ENCODE peak calls at places on chromosomes 12 and 14, in ten cellular contexts. Y is H7, C is HT-29, B is neural progenitor cell, L is NCI-H1436 treated with DMSO at 0.1 percent for 48 hours, P is brain microvascular endothelial cell, U is dermis microvascular lymphatic vessel endothelial cell, A is T-helper 1 cell, D is AG08396, O is germinal center. V is an unnamed sample.

GRCh38 chr12:56300644-56301464 is 724 bp upstream of the CS start:
- DNase-seq in D (no peak), A (no peak), Y (no peak), L (no peak), P (no peak), U (no peak), C (no peak), O (no peak), B (peak), V (no peak)

GRCh38 chr12:92439397-92439779 is 263.4 kb upstream of the PLEKHG7 start:
- DNase-seq in D (peak), L (no peak), A (no peak), O (no peak), U (no peak), P (peak), B (no peak), C (peak), Y (no peak), V (no peak)

GRCh38 chr14:90579816-90580215 is 183.0 kb downstream of the CALM1 start:
- DNase-seq in Y (no peak), D (no peak), C (no peak), L (no peak), A (no peak), O (no peak), P (no peak), B (no peak), U (no peak), V (no peak)

GRCh38 chr12:115760231-115760630 is 517.3 kb downstream of the MED13L start:
- DNase-seq in P (no peak), L (no peak), U (no peak), A (no peak), C (no peak), D (no peak), O (no peak), Y (no peak), B (no peak), V (no peak)

GRCh38 chr12:753401-754237 is 1.2 kb downstream of the WNK1 start:
- DNase-seq in Y (peak), L (no peak), O (peak), C (peak), A (peak), U (peak), B (peak), D (peak), P (no peak), V (peak)

GRCh38 chr12:67193705-67194104 is 75.5 kb upstream of the CAND1 start:
- DNase-seq in D (peak), Y (peak), L (no peak), A (no peak), O (no peak), B (peak), C (peak), P (peak), U (peak), V (peak)

GRCh38 chr12:121626853-121627623 is 708 bp downstream of the ORAI1 start:
- DNase-seq in C (peak), A (peak), Y (peak), L (no peak), D (peak), O (peak), B (peak), U (peak), P (peak), V (peak)

GRCh38 chr14:80607430-80608200 is 333.9 kb downstream of the CEP128 start:
- DNase-seq in O (no peak), P (no peak), C (no peak), Y (no peak), L (no peak), D (no peak), U (peak), A (no peak), B (no peak), V (peak)

GRCh38 chr12:52691076-52691764 is 11.0 kb upstream of the KRT1 start:
- DNase-seq in O (peak), D (no peak), L (no peak), Y (peak), P (no peak), U (no peak), C (no peak), B (peak), A (peak), V (peak)

GRCh38 chr14:47442206-47442605 is 233.2 kb downstream of the MDGA2 start:
- DNase-seq in U (no peak), Y (peak), C (peak), A (no peak), D (no peak), O (no peak), L (no peak), B (peak), P (peak), V (peak)

GRCh38 chr12:6124411-6125151 is at the start of gene VWF:
- DNase-seq in L (no peak), D (no peak), U (peak), C (no peak), Y (no peak), P (no peak), O (no peak), B (peak), A (no peak), V (peak)

GRCh38 chr12:124898200-124898950 is 16.1 kb downstream of the UBC start:
- DNase-seq in U (peak), D (peak), Y (peak), A (peak), C (peak), B (peak), L (no peak), P (no peak), O (peak), V (no peak)

GRCh38 chr14:105498430-105499255 is 7.6 kb downstream of the TEDC1 start:
- DNase-seq in O (no peak), U (no peak), C (no peak), Y (peak), D (no peak), P (no peak), A (peak), L (no peak), B (no peak), V (peak)